ENCODE peak calls at places on chromosomes 2 and 18, in eight cellular contexts. R is AML-193, C is stomach, G is hypothalamus, W is NCI-H524, J is NCI-H510A, E is AG10803, Z is activated T-cell treated with anti-CD3 and anti-CD28 coated beads for 1 hour. H is an unnamed sample.
A peak's percentile ranks its signal among the peaks of the same experiment; 100 is the strongest.

GRCh38 chr2:224029876-224030275 is 9.2 kb downstream of the SERPINE2 start:
- DNase-seq in R (no peak), C (no peak), G (no peak), W (no peak), J (no peak), E (no peak), Z (no peak), H (no peak)

GRCh38 chr2:59896499-59896898 is 657.0 kb downstream of the BCL11A start:
- DNase-seq in R (no peak), C (no peak), G (no peak), W (no peak), J (no peak), E (no peak), Z (no peak), H (no peak)

GRCh38 chr2:86825728-86826386 is 35.1 kb upstream of the CD8A start:
- DNase-seq in R (no peak), C (no peak), G (no peak), W (no peak), J (no peak), E (no peak), Z (peak; percentile 41), H (no peak)

GRCh38 chr2:230809677-230810251 is 55.0 kb upstream of the ITM2C start:
- DNase-seq in R (peak; percentile 3), C (no peak), G (no peak), W (no peak), J (no peak), E (no peak), Z (no peak), H (no peak)

GRCh38 chr2:128686498-128686861 is 367.8 kb upstream of the HS6ST1 start:
- DNase-seq in R (peak; percentile 76), C (no peak), G (no peak), W (no peak), J (no peak), E (no peak), Z (no peak), H (no peak)

GRCh38 chr2:47651296-47651695 is 131.6 kb upstream of the MSH6 start:
- DNase-seq in R (no peak), C (no peak), G (no peak), W (no peak), J (peak; percentile 70), E (no peak), Z (no peak), H (no peak)

GRCh38 chr18:49757513-49758262 is 55.6 kb downstream of the ACAA2 start:
- DNase-seq in R (no peak), C (no peak), G (no peak), W (no peak), J (no peak), E (no peak), Z (no peak), H (no peak)

GRCh38 chr2:237549216-237550056 is 16.9 kb upstream of the PRLH start:
- DNase-seq in R (no peak), C (no peak), G (no peak), W (no peak), J (no peak), E (no peak), Z (no peak), H (no peak)

GRCh38 chr2:55620123-55620779 is 2.8 kb upstream of the PPP4R3B start:
- DNase-seq in R (peak; percentile 16), C (no peak), G (no peak), W (peak; percentile 39), J (no peak), E (no peak), Z (no peak), H (no peak)

GRCh38 chr2:25228848-25229674 is 60.7 kb upstream of the POMC start:
- DNase-seq in R (peak; percentile 9), C (peak; percentile 66), G (no peak), W (peak; percentile 82), J (peak; percentile 45), E (peak; percentile 68), Z (no peak), H (peak; percentile 28)

GRCh38 chr2:120735750-120736170 is at the start of gene GLI2:
- DNase-seq in R (no peak), C (peak; percentile 70), G (peak; percentile 18), W (peak; percentile 76), J (peak; percentile 87), E (peak; percentile 92), Z (no peak), H (peak; percentile 48)

GRCh38 chr2:7725132-7725849 is 808.1 kb downstream of the RNF144A start:
- DNase-seq in R (peak; percentile 12), C (no peak), G (no peak), W (peak; percentile 47), J (no peak), E (peak; percentile 39), Z (no peak), H (no peak)

GRCh38 chr2:241867776-241868420 is 1.6 kb upstream of the RTP5 start:
- DNase-seq in R (no peak), C (peak; percentile 44), G (no peak), W (peak; percentile 92), J (no peak), E (no peak), Z (no peak), H (no peak)

GRCh38 chr2:169732583-169733358 is 861 bp upstream of the KLHL23 start:
- DNase-seq in R (peak; percentile 51), C (no peak), G (no peak), W (peak; percentile 41), J (no peak), E (no peak), Z (no peak), H (no peak)

GRCh38 chr2:85435986-85436835 is 17.7 kb downstream of the SH2D6 start:
- DNase-seq in R (no peak), C (no peak), G (no peak), W (no peak), J (no peak), E (no peak), Z (no peak), H (no peak)

GRCh38 chr2:216090369-216090786 is 8.7 kb downstream of the TMEM169 start:
- DNase-seq in R (no peak), C (no peak), G (no peak), W (no peak), J (no peak), E (peak; percentile 40), Z (no peak), H (no peak)

GRCh38 chr18:7165846-7166393 is 48.3 kb upstream of the LAMA1 start:
- DNase-seq in R (no peak), C (no peak), G (no peak), W (no peak), J (no peak), E (no peak), Z (no peak), H (no peak)

GRCh38 chr18:39455300-39455699 is 1889.7 kb upstream of the CELF4 start:
- DNase-seq in R (no peak), C (peak; percentile 38), G (no peak), W (no peak), J (no peak), E (peak; percentile 40), Z (no peak), H (no peak)

GRCh38 chr2:15400240-15400826 is 160.8 kb downstream of the NBAS start:
- DNase-seq in R (no peak), C (no peak), G (no peak), W (no peak), J (no peak), E (no peak), Z (no peak), H (no peak)

GRCh38 chr2:58140508-58141072 is 94.0 kb downstream of the VRK2 start:
- DNase-seq in R (no peak), C (no peak), G (no peak), W (no peak), J (no peak), E (peak; percentile 93), Z (no peak), H (peak; percentile 77)

GRCh38 chr2:64646007-64646880 is 7.5 kb downstream of the SERTAD2 start:
- DNase-seq in R (peak; percentile 75), C (peak; percentile 91), G (peak; percentile 43), W (peak; percentile 68), J (peak; percentile 33), E (peak; percentile 68), Z (peak; percentile 91), H (peak; percentile 39)

GRCh38 chr2:191041418-191042161 is 27.6 kb upstream of the STAT1 start:
- DNase-seq in R (no peak), C (no peak), G (no peak), W (no peak), J (no peak), E (peak; percentile 33), Z (no peak), H (no peak)

GRCh38 chr2:134250840-134251461 is 2.9 kb upstream of the MGAT5 start:
- DNase-seq in R (peak; percentile 59), C (no peak), G (no peak), W (no peak), J (no peak), E (no peak), Z (no peak), H (no peak)

GRCh38 chr2:66565291-66565690 is 130.4 kb downstream of the MEIS1 start:
- DNase-seq in R (no peak), C (no peak), G (no peak), W (no peak), J (no peak), E (peak; percentile 28), Z (no peak), H (no peak)

GRCh38 chr2:225064362-225064761 is 22.1 kb upstream of the DOCK10 start:
- DNase-seq in R (no peak), C (no peak), G (no peak), W (no peak), J (no peak), E (no peak), Z (no peak), H (no peak)

GRCh38 chr18:57819671-57820460 is 16.8 kb upstream of the ATP8B1 start:
- DNase-seq in R (no peak), C (peak; percentile 83), G (no peak), W (peak; percentile 30), J (peak; percentile 87), E (peak; percentile 74), Z (no peak), H (peak; percentile 79)

GRCh38 chr2:128691526-128691925 is 372.9 kb upstream of the HS6ST1 start:
- DNase-seq in R (no peak), C (no peak), G (no peak), W (no peak), J (no peak), E (no peak), Z (no peak), H (no peak)

GRCh38 chr2:224142397-224143312 is 103.6 kb upstream of the SERPINE2 start:
- DNase-seq in R (no peak), C (no peak), G (no peak), W (no peak), J (no peak), E (peak; percentile 81), Z (no peak), H (peak; percentile 48)

GRCh38 chr2:204982303-204982702 is 437.0 kb downstream of the PARD3B start:
- DNase-seq in R (no peak), C (no peak), G (no peak), W (peak; percentile 84), J (no peak), E (peak; percentile 22), Z (no peak), H (no peak)

GRCh38 chr2:26000561-26001211 is 18.4 kb upstream of the KIF3C start:
- DNase-seq in R (no peak), C (peak; percentile 54), G (no peak), W (no peak), J (no peak), E (no peak), Z (no peak), H (no peak)

GRCh38 chr18:7784171-7784570 is 217.1 kb downstream of the PTPRM start:
- DNase-seq in R (no peak), C (no peak), G (no peak), W (no peak), J (peak; percentile 35), E (no peak), Z (no peak), H (no peak)

GRCh38 chr2:109141727-109142283 is 12.8 kb downstream of the SH3RF3 start:
- DNase-seq in R (no peak), C (no peak), G (no peak), W (no peak), J (no peak), E (no peak), Z (no peak), H (no peak)

GRCh38 chr2:65622499-65622898 is 190.1 kb upstream of the SPRED2 start:
- DNase-seq in R (no peak), C (no peak), G (no peak), W (no peak), J (no peak), E (no peak), Z (no peak), H (no peak)

GRCh38 chr2:98909381-98910211 is 26.4 kb downstream of the CRACDL start:
- DNase-seq in R (peak; percentile 9), C (peak; percentile 94), G (no peak), W (peak; percentile 97), J (peak; percentile 94), E (peak; percentile 71), Z (no peak), H (peak; percentile 79)